ENCODE peak calls at places on chromosome 3, in seven cellular contexts. Z, T, F, Q, D, Y and K are unnamed samples. For H3K36me3 and H3K4me1, the result is how much of the 10 kb centered on the place peaks cover.

GRCh38 chr3:159798951-159799350 is 189.7 kb upstream of the IL12A start:
- DNase-seq in Z (no peak), T (peak), F (peak), Q (no peak), D (peak), Y (no peak), K (peak)

GRCh38 chr3:42685363-42685881 is at the start of gene KLHL40:
- DNase-seq in Z (no peak), T (no peak), F (no peak), Q (no peak), D (no peak), Y (no peak), K (no peak)

GRCh38 chr3:126465928-126466564 is 9.6 kb downstream of the ZXDC start:
- DNase-seq in Z (no peak), T (no peak), F (no peak), Q (peak), D (no peak), Y (peak), K (no peak)

GRCh38 chr3:127455541-127456450 is 134.7 kb downstream of the TPRA1 start:
- DNase-seq in Z (no peak), T (peak), F (no peak), Q (peak), D (peak), Y (peak), K (peak)

GRCh38 chr3:56720836-56721235 is 37.8 kb upstream of the TASOR start:
- DNase-seq in Z (no peak), T (no peak), F (no peak), Q (no peak), D (no peak), Y (no peak), K (no peak)

GRCh38 chr3:62039584-62039983 is 333.8 kb downstream of the FEZF2 start:
- DNase-seq in Z (no peak), T (no peak), F (no peak), Q (no peak), D (no peak), Y (no peak), K (no peak)

GRCh38 chr3:148233403-148233802 is 464.3 kb upstream of the AGTR1 start:
- DNase-seq in Z (no peak), T (peak), F (no peak), Q (no peak), D (no peak), Y (no peak), K (no peak)

GRCh38 chr3:188455748-188456147 is 301.8 kb downstream of the LPP start:
- DNase-seq in Z (no peak), T (no peak), F (no peak), Q (no peak), D (no peak), Y (no peak), K (peak)

GRCh38 chr3:173652093-173652492 is 254.5 kb downstream of the NLGN1 start:
- DNase-seq in Z (no peak), T (peak), F (no peak), Q (no peak), D (no peak), Y (no peak), K (no peak)

GRCh38 chr3:130963444-130963843 is 63.2 kb downstream of the ASTE1 start:
- DNase-seq in Z (no peak), T (no peak), F (no peak), Q (no peak), D (no peak), Y (no peak), K (no peak)

GRCh38 chr3:35528728-35529127 is 110.6 kb upstream of the ARPP21 start:
- DNase-seq in Z (no peak), T (no peak), F (no peak), Q (no peak), D (no peak), Y (no peak), K (no peak)

GRCh38 chr3:126136428-126137220 is 43.8 kb downstream of the ALDH1L1 start:
- DNase-seq in Z (no peak), T (no peak), F (no peak), Q (peak), D (no peak), Y (peak), K (no peak)

GRCh38 chr3:72896996-72897757 is 9.3 kb downstream of the GXYLT2 start:
- DNase-seq in Z (no peak), T (peak), F (no peak), Q (no peak), D (peak), Y (no peak), K (no peak)

GRCh38 chr3:126364731-126365301 is 7.6 kb upstream of the KLF15 start:
- DNase-seq in Z (no peak), T (no peak), F (no peak), Q (no peak), D (no peak), Y (peak), K (no peak)

GRCh38 chr3:23702198-23702597 is 103.6 kb upstream of the UBE2E1 start:
- DNase-seq in Z (no peak), T (peak), F (peak), Q (no peak), D (peak), Y (no peak), K (peak)

GRCh38 chr3:58188921-58189451 is 21.8 kb downstream of the DNASE1L3 start:
- DNase-seq in Z (no peak), T (no peak), F (no peak), Q (no peak), D (no peak), Y (no peak), K (no peak)

GRCh38 chr3:81874738-81875137 is 113.3 kb upstream of the GBE1 start:
- DNase-seq in Z (no peak), T (peak), F (no peak), Q (no peak), D (no peak), Y (no peak), K (no peak)

GRCh38 chr3:97872209-97873042 is 50.6 kb downstream of the CRYBG3 start:
- DNase-seq in Z (no peak), T (peak), F (peak), Q (no peak), D (no peak), Y (no peak), K (peak)

GRCh38 chr3:190586631-190587000 is 72.7 kb downstream of the IL1RAP start:
- DNase-seq in Z (no peak), T (peak), F (peak), Q (no peak), D (peak), Y (no peak), K (peak)

GRCh38 chr3:8301977-8302589 is 199.5 kb upstream of the LMCD1 start:
- DNase-seq in Z (no peak), T (peak), F (peak), Q (no peak), D (peak), Y (no peak), K (peak)

GRCh38 chr3:45841380-45841700 is 579 bp downstream of the LZTFL1 start:
- DNase-seq in Z (no peak), T (peak), F (no peak), Q (no peak), D (no peak), Y (peak), K (no peak)

GRCh38 chr3:12394516-12395271 is 89.6 kb upstream of the TSEN2 start:
- DNase-seq in Z (no peak), T (no peak), F (no peak), Q (no peak), D (no peak), Y (no peak), K (no peak)

GRCh38 chr3:100103558-100104441 is 10.5 kb downstream of the FILIP1L start:
- DNase-seq in Z (no peak), T (peak), F (peak), Q (no peak), D (no peak), Y (peak), K (peak)

GRCh38 chr3:61954097-61954528 is 392.7 kb downstream of the PTPRG start:
- DNase-seq in Z (no peak), T (peak), F (no peak), Q (no peak), D (peak), Y (no peak), K (no peak)

GRCh38 chr3:117609330-117609729 is 899.8 kb downstream of the TUSC7 start:
- DNase-seq in Z (no peak), T (no peak), F (no peak), Q (no peak), D (no peak), Y (no peak), K (no peak)

GRCh38 chr3:32257641-32258438 is 19.4 kb downstream of the CMTM8 start:
- DNase-seq in Z (no peak), T (no peak), F (peak), Q (no peak), D (no peak), Y (no peak), K (no peak)

GRCh38 chr3:37243811-37244748 is 69.7 kb upstream of the LRRFIP2 start:
- DNase-seq in Z (peak), T (peak), F (peak), Q (peak), D (peak), Y (peak), K (peak)
- H3K36me3 ChIP-seq in Z (under half), T (under half), F (under half), Q (under half), D (under half), Y (under half), K (under half)

GRCh38 chr3:101858464-101858863 is 9.2 kb downstream of the NFKBIZ start:
- DNase-seq in Z (no peak), T (no peak), F (no peak), Q (no peak), D (no peak), Y (no peak), K (no peak)

GRCh38 chr3:101862453-101863165 is 13.3 kb downstream of the NFKBIZ start:
- DNase-seq in Z (no peak), T (no peak), F (no peak), Q (no peak), D (no peak), Y (no peak), K (no peak)

GRCh38 chr3:101861978-101862421 is 12.7 kb downstream of the NFKBIZ start:
- DNase-seq in Z (no peak), T (no peak), F (no peak), Q (no peak), D (no peak), Y (no peak), K (no peak)

GRCh38 chr3:101859882-101860281 is 10.6 kb downstream of the NFKBIZ start:
- DNase-seq in Z (no peak), T (no peak), F (no peak), Q (no peak), D (no peak), Y (no peak), K (no peak)

DNA sequence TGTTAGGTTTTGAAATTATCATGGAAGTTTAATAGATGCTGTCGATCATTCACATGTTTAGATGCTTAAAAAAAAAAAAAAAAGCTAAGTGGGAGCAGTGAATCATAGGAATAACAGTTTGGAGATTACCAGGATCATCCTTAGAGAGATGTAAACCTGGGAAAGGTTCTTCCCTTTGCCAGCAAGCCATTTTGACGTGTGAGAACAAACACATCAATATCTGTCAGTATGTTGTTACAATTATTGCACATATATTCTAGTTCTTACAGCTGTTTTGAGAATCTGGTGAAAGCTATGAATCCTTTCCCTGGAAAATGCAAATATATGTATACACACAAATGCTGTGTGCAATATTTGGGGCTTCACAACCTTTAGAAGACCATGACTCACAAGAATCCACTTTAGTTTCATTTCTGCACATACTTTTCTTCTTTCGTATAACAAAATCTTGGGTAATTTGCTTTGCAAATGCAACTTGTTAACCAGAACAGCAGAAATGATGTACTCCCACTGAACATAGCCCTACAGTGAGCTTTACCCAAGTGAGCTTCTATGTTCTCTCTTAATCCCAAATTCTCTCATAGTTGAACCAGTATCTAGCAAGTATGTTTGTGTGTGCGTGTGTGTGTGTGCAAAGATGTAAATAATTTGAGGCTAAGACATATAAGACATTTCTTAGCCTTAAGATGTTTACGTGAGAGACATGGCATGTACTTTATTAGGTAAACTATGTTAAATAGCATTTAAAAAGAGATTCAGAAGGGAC is 12.1 kb downstream of the NFKBIZ start:
- DNase-seq in Z (no peak), T (no peak), F (no peak), Q (no peak), D (no peak), Y (no peak), K (no peak)
- H3K27ac ChIP-seq in Z (no peak), T (no peak), F (no peak), Q (no peak), D (no peak), Y (no peak), K (no peak)

GRCh38 chr3:177282028-177282655 is 84.9 kb upstream of the TBL1XR1 start:
- DNase-seq in Z (no peak), T (no peak), F (peak), Q (no peak), D (no peak), Y (peak), K (no peak)
- H3K4me1 ChIP-seq in Z (under half), T (under half), F (half or more), Q (under half), D (under half), Y (under half), K (under half)

GRCh38 chr3:123951522-123952447 is 9.2 kb downstream of the CCDC14 start:
- DNase-seq in Z (no peak), T (peak), F (no peak), Q (no peak), D (no peak), Y (no peak), K (no peak)

GRCh38 chr3:123948449-123948848 is 12.6 kb downstream of the CCDC14 start:
- DNase-seq in Z (no peak), T (no peak), F (no peak), Q (no peak), D (no peak), Y (peak), K (no peak)

GRCh38 chr3:123952844-123953520 is 8.0 kb downstream of the CCDC14 start:
- DNase-seq in Z (no peak), T (no peak), F (no peak), Q (no peak), D (no peak), Y (no peak), K (no peak)

GRCh38 chr3:123949606-123950005 is 11.4 kb downstream of the CCDC14 start:
- DNase-seq in Z (no peak), T (peak), F (no peak), Q (no peak), D (no peak), Y (no peak), K (peak)

GRCh38 chr3:123947482-123947881 is 13.5 kb downstream of the CCDC14 start:
- DNase-seq in Z (no peak), T (no peak), F (no peak), Q (no peak), D (no peak), Y (no peak), K (no peak)
- H3K36me3 ChIP-seq in Z (under half), T (half or more), F (under half), Q (under half), D (under half), Y (under half), K (half or more)

GRCh38 chr3:155517907-155518306 is 224.4 kb upstream of the STRIT1 start:
- DNase-seq in Z (no peak), T (no peak), F (no peak), Q (no peak), D (no peak), Y (no peak), K (no peak)

GRCh38 chr3:155516439-155516838 is 223.0 kb upstream of the STRIT1 start:
- DNase-seq in Z (no peak), T (no peak), F (no peak), Q (no peak), D (no peak), Y (no peak), K (no peak)

GRCh38 chr3:155512867-155513261 is 219.4 kb upstream of the STRIT1 start:
- DNase-seq in Z (no peak), T (no peak), F (no peak), Q (no peak), D (no peak), Y (no peak), K (no peak)

GRCh38 chr3:155512175-155512866 is 218.8 kb upstream of the STRIT1 start:
- DNase-seq in Z (no peak), T (no peak), F (no peak), Q (no peak), D (no peak), Y (no peak), K (no peak)
- H3K27ac ChIP-seq in Z (no peak), T (no peak), F (no peak), Q (no peak), D (no peak), Y (no peak), K (no peak)

GRCh38 chr3:150757364-150757763 is 5.6 kb downstream of the SIAH2 start:
- DNase-seq in Z (no peak), T (no peak), F (no peak), Q (no peak), D (peak), Y (no peak), K (no peak)

GRCh38 chr3:150755902-150756301 is 7.1 kb downstream of the SIAH2 start:
- DNase-seq in Z (no peak), T (no peak), F (no peak), Q (no peak), D (no peak), Y (no peak), K (no peak)

GRCh38 chr3:150757768-150758167 is 5.2 kb downstream of the SIAH2 start:
- DNase-seq in Z (no peak), T (no peak), F (no peak), Q (no peak), D (peak), Y (no peak), K (no peak)

GRCh38 chr3:150756491-150757059 is 6.4 kb downstream of the SIAH2 start:
- DNase-seq in Z (no peak), T (no peak), F (no peak), Q (no peak), D (no peak), Y (peak), K (no peak)

DNA sequence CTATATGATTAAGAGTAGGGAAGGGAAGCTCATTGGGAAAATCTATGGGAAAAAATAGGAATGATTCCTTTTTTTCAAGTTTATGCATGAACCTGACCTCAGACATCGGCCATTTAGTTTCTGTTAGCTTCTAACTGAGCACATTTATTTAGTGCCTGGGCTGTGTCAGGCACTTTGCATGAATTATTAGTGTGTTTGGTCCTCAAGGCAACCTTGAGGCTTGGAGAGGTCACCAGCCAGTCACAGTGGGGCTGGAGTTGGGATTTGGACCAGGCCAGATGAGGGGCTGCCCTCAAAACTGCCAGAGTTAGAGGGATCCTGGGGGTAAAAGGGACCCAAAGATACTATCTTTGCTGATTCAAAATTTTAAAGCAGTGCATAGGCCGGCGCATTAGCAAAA is 8.1 kb downstream of the SIAH2 start:
- DNase-seq in Z (no peak), T (no peak), F (no peak), Q (no peak), D (no peak), Y (no peak), K (no peak)
- H3K4me1 ChIP-seq in Z (under half), T (under half), F (under half), Q (half or more), D (under half), Y (half or more), K (under half)

DNA sequence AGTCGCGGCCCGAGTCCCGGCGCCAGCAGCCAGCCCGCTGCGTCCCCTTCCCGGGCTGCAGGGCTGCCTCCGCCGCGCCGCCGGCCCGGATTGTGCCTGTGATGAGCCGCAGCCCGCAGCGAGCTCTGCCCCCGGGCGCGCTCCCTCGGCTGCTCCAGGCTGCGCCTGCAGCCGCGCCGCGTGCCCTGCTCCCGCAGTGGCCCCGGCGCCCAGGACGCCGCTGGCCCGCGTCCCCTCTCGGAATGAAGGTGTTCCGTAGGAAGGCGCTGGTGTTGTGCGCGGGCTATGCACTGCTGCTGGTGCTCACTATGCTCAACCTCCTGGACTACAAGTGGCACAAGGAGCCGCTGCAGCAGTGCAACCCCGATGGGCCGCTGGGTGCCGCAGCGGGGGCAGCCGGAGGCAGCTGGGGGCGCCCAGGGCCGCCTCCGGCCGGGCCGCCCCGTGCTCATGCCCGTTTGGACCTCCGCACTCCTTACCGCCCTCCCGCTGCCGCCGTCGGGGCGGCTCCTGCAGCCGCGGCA is 1.2 kb downstream of the CHST2 start:
- DNase-seq in Z (no peak), T (no peak), F (no peak), Q (no peak), D (peak), Y (peak), K (no peak)
- H3K36me3 ChIP-seq in Z (under half), T (under half), F (under half), Q (under half), D (under half), Y (under half), K (under half)

DNA sequence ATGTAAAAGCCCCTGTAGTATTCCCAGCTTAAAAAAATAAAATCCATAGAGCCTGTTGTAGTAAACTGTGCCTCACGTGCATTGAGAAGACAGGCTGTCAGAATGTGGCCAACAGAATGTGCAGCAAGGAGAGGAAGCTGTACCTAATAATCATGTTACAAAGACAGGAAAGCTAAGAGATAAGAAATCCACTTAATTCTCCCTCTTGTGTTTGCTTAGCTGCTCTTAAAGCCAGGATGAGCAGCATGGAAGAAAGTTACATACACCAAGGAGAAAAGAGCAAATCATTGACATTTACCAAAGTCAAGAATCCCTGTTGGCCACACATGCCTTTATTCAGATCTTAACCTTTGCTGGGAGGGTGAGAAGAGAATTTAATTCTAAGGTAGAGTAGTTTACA is 85.9 kb downstream of the TNIK start:
- DNase-seq in Z (no peak), T (peak), F (no peak), Q (no peak), D (peak), Y (no peak), K (no peak)
- H3K27ac ChIP-seq in Z (no peak), T (peak), F (peak), Q (no peak), D (no peak), Y (no peak), K (no peak)

GRCh38 chr3:4983739-4984510 is 4.7 kb downstream of the BHLHE40 start:
- DNase-seq in Z (peak), T (peak), F (peak), Q (peak), D (peak), Y (peak), K (peak)
- H3K4me1 ChIP-seq in Z (half or more), T (half or more), F (under half), Q (half or more), D (under half), Y (half or more), K (half or more)